ENCODE peak calls at places on chromosomes 7 and 10, in five cellular contexts. F is CD8-positive, alpha-beta T cell; I is PC-9; S is prostate gland; X is SJSA1. T is an unnamed sample.
A peak's percentile ranks its signal among the peaks of the same experiment; 100 is the strongest.

GRCh38 chr7:143901360-143901709 is 641 bp downstream of the TCAF1 start:
- DNase-seq in F (peak; percentile 11), I (no peak), S (peak; percentile 33), X (no peak), T (no peak)

GRCh38 chr7:3201937-3202715 is 98.9 kb upstream of the SDK1 start:
- DNase-seq in F (no peak), I (no peak), S (no peak), X (peak; percentile 16), T (no peak)

GRCh38 chr7:98358706-98359105 is 42.2 kb downstream of the BAIAP2L1 start:
- DNase-seq in F (no peak), I (no peak), S (no peak), X (no peak), T (no peak)

GRCh38 chr10:62805139-62806092 is 896 bp downstream of the ADO start:
- DNase-seq in F (no peak), I (peak; percentile 46), S (no peak), X (no peak), T (peak; percentile 2)

GRCh38 chr10:119409906-119410305 is 132.6 kb downstream of the RGS10 start:
- DNase-seq in F (no peak), I (no peak), S (no peak), X (no peak), T (no peak)

GRCh38 chr10:63497321-63497720 is 23.9 kb upstream of the REEP3 start:
- DNase-seq in F (no peak), I (no peak), S (no peak), X (no peak), T (no peak)

GRCh38 chr7:106773228-106773627 is 91.9 kb upstream of the PIK3CG start:
- DNase-seq in F (no peak), I (peak; percentile 67), S (no peak), X (peak; percentile 63), T (no peak)

GRCh38 chr10:50470798-50471582 is 152.8 kb downstream of the SGMS1 start:
- DNase-seq in F (no peak), I (peak; percentile 57), S (peak; percentile 64), X (no peak), T (no peak)

GRCh38 chr10:89221919-89222318 is 14.8 kb upstream of the CH25H start:
- DNase-seq in F (no peak), I (no peak), S (no peak), X (no peak), T (no peak)

GRCh38 chr7:151686826-151687225 is 167.1 kb upstream of the RHEB start:
- DNase-seq in F (no peak), I (no peak), S (no peak), X (no peak), T (no peak)

GRCh38 chr7:28432105-28432504 is 19.8 kb downstream of the CREB5 start:
- DNase-seq in F (no peak), I (no peak), S (no peak), X (no peak), T (no peak)

GRCh38 chr10:117003336-117003735 is 1.7 kb downstream of the SHTN1 start:
- DNase-seq in F (no peak), I (no peak), S (no peak), X (no peak), T (no peak)

GRCh38 chr10:4131407-4132215 is 346.6 kb upstream of the KLF6 start:
- DNase-seq in F (no peak), I (peak; percentile 6), S (no peak), X (no peak), T (peak; percentile 32)

GRCh38 chr10:22251751-22252285 is 34.0 kb upstream of the EBLN1 start:
- DNase-seq in F (peak; percentile 39), I (peak; percentile 38), S (peak; percentile 54), X (peak; percentile 55), T (peak; percentile 19)

GRCh38 chr10:74929197-74929596 is 102.8 kb downstream of the KAT6B start:
- DNase-seq in F (no peak), I (no peak), S (no peak), X (no peak), T (no peak)

GRCh38 chr10:37952051-37952815 is 24.2 kb downstream of the ZNF25 start:
- DNase-seq in F (no peak), I (no peak), S (no peak), X (no peak), T (no peak)

GRCh38 chr7:156733638-156734037 is 93.1 kb downstream of the RNF32 start:
- DNase-seq in F (no peak), I (no peak), S (no peak), X (no peak), T (no peak)

GRCh38 chr10:57898231-57898630 is 369.5 kb downstream of the IPMK start:
- DNase-seq in F (no peak), I (peak; percentile 50), S (no peak), X (no peak), T (no peak)

GRCh38 chr7:113629244-113629643 is 289.6 kb downstream of the PPP1R3A start:
- DNase-seq in F (no peak), I (no peak), S (no peak), X (no peak), T (no peak)

GRCh38 chr7:117895271-117895670 is 22.0 kb upstream of the CTTNBP2 start:
- DNase-seq in F (no peak), I (no peak), S (no peak), X (no peak), T (no peak)

GRCh38 chr7:116653204-116653603 is 18.8 kb upstream of the MET start:
- DNase-seq in F (no peak), I (peak; percentile 45), S (peak; percentile 59), X (no peak), T (no peak)

GRCh38 chr7:22561356-22561755 is 61.4 kb upstream of the STEAP1B start:
- DNase-seq in F (no peak), I (peak; percentile 88), S (no peak), X (peak; percentile 94), T (no peak)

GRCh38 chr10:101573885-101574284 is 14.2 kb downstream of the POLL start:
- DNase-seq in F (no peak), I (no peak), S (no peak), X (no peak), T (no peak)

GRCh38 chr10:26555719-26556368 is 117.7 kb downstream of the APBB1IP start:
- DNase-seq in F (no peak), I (no peak), S (peak; percentile 23), X (no peak), T (no peak)

GRCh38 chr7:114653391-114654088 is 238.9 kb downstream of the FOXP2 start:
- DNase-seq in F (no peak), I (no peak), S (no peak), X (no peak), T (no peak)

GRCh38 chr10:114172241-114172640 is 1.8 kb downstream of the CCDC186 start:
- DNase-seq in F (no peak), I (no peak), S (no peak), X (no peak), T (no peak)

GRCh38 chr7:117036034-117036669 is 82.9 kb downstream of the ST7 start:
- DNase-seq in F (no peak), I (no peak), S (peak; percentile 20), X (no peak), T (no peak)

GRCh38 chr7:114865564-114865963 is 56.3 kb upstream of the MDFIC start:
- DNase-seq in F (peak; percentile 39), I (peak; percentile 35), S (peak; percentile 19), X (peak; percentile 50), T (peak; percentile 50)

GRCh38 chr7:1918063-1918645 is 248.1 kb downstream of the ELFN1 start:
- DNase-seq in F (no peak), I (no peak), S (no peak), X (no peak), T (no peak)

GRCh38 chr10:49152037-49152436 is 18.2 kb upstream of the FAM170B start:
- DNase-seq in F (no peak), I (no peak), S (no peak), X (no peak), T (no peak)

DNA sequence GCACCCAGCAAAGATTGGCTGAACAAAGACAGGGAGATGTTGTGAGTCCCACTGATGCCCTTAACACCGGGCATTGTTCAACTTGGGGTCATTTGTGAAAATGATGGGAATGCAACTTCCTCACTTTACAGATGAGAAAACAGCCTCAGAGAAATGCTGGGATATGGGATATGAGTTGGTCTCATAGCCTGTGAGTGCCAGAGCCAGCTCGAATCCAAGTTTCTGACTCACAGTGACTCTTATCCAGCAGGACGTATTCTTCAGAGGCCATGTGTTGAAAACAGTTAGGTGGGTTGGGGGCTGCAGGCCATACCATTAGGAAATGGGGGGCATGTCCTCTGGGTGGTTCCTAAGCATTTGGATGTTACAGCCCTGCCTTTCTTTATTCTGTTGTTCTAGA is 45.2 kb downstream of the KIAA1217 start:
- DNase-seq in F (no peak), I (no peak), S (no peak), X (no peak), T (no peak)
- H3K4me1 ChIP-seq in F (no peaks in the 10 kb centered on the region), I (peaks cover 58% of the 10 kb centered on the region), S (peaks cover 15% of the 10 kb centered on the region), X (no peaks in the 10 kb centered on the region), T (no peaks in the 10 kb centered on the region)

GRCh38 chr7:47670738-47671137 is 88.8 kb upstream of the TNS3 start:
- DNase-seq in F (no peak), I (no peak), S (no peak), X (no peak), T (no peak)

GRCh38 chr7:47671358-47671757 is 89.4 kb upstream of the TNS3 start:
- DNase-seq in F (no peak), I (no peak), S (no peak), X (no peak), T (no peak)

GRCh38 chr7:47669178-47669878 is 87.4 kb upstream of the TNS3 start:
- DNase-seq in F (no peak), I (peak; percentile 69), S (no peak), X (peak; percentile 96), T (no peak)

GRCh38 chr7:47672267-47672920 is 90.5 kb upstream of the TNS3 start:
- DNase-seq in F (no peak), I (no peak), S (no peak), X (no peak), T (no peak)

DNA sequence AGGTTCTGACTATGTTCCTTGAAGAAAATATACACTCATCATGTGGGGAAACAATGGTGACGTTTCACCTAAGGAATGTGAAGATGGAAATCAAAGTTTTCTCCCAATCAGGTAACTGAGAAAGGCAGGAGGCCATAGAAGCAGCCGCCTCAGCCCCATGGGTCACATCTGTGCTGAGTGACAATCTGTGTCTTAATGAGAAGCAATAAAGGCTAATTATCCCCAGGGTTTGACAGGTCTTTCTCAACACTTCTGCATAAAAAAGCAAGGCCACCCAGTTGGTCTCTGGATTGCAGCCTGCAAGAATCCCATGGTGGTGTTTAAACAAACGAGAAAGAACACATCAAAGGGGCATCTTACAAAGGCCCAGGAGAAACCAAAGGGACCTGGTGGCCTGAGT is 91.1 kb upstream of the TNS3 start:
- DNase-seq in F (no peak), I (peak; percentile 33), S (no peak), X (no peak), T (no peak)
- H3K4me1 ChIP-seq in F (no peaks in the 10 kb centered on the region), I (peaks cover 50% of the 10 kb centered on the region), S (no peaks in the 10 kb centered on the region), X (peaks cover 40% of the 10 kb centered on the region), T (no peaks in the 10 kb centered on the region)

GRCh38 chr7:32047075-32047474 is 23.1 kb downstream of the PDE1C start:
- DNase-seq in F (no peak), I (no peak), S (no peak), X (no peak), T (no peak)
- H3K4me1 ChIP-seq in F (no peaks in the 10 kb centered on the region), I (no peaks in the 10 kb centered on the region), S (no peaks in the 10 kb centered on the region), X (peaks cover 5% of the 10 kb centered on the region), T (no peaks in the 10 kb centered on the region)

DNA sequence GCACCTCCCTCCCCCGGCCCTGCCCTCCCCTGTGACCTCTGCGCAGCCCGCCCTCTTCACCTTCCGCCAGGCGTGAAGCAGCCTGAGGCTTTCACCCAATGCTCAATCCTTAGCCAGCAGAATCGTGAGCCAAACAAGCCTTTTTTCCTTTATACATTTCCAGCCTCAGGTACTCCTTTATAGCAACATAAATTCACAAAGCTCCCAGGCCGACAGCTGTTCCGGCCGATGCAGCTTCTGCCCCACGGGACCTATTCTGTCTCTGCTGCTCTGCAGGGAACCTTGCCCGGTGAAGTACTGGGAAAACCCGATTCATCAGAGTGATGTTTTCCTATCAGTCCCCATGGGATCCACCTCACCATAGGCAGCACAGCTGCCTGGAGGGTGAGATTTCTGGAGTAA is 87.4 kb downstream of the CHST15 start:
- DNase-seq in F (no peak), I (no peak), S (no peak), X (no peak), T (no peak)
- H3K4me1 ChIP-seq in F (no peaks in the 10 kb centered on the region), I (peaks cover 6% of the 10 kb centered on the region), S (no peaks in the 10 kb centered on the region), X (no peaks in the 10 kb centered on the region), T (no peaks in the 10 kb centered on the region)

T was measured in effector memory CD4-positive, alpha-beta T cell.